ENCODE peak calls at places on chromosome 14, in ten cellular contexts. One of them, this sample, is unnamed. For H3K9me3, the result is how much of the 10 kb centered on the place peaks cover.

GRCh38 chr14:29061702-29062101 is 295.1 kb downstream of the FOXG1 start:
- DNase-seq in A549: no peak
- DNase-seq in GM12878: no peak
- DNase-seq in tibial artery: no peak
- DNase-seq in tibial nerve: no peak
- DNase-seq in H1: no peak
- DNase-seq in heart right ventricle: no peak
- DNase-seq in colonic mucosa: no peak
- DNase-seq in PC-3: no peak
- DNase-seq in transverse colon: no peak
- DNase-seq in this sample: no peak

GRCh38 chr14:78227466-78228077 is 57.4 kb downstream of the NRXN3 start:
- DNase-seq in GM12878: no peak
- DNase-seq in transverse colon: no peak
- DNase-seq in heart right ventricle: no peak
- DNase-seq in tibial nerve: no peak
- DNase-seq in H1: no peak
- DNase-seq in PC-3: no peak
- DNase-seq in A549: no peak
- DNase-seq in colonic mucosa: no peak
- DNase-seq in tibial artery: no peak
- DNase-seq in this sample: no peak

GRCh38 chr14:52018252-52018651 is 28.9 kb downstream of the RTRAF start:
- DNase-seq in tibial nerve: no peak
- DNase-seq in transverse colon: peak
- DNase-seq in A549: no peak
- DNase-seq in PC-3: no peak
- DNase-seq in heart right ventricle: no peak
- DNase-seq in tibial artery: no peak
- DNase-seq in GM12878: no peak
- DNase-seq in colonic mucosa: peak
- DNase-seq in H1: no peak
- DNase-seq in this sample: no peak

GRCh38 chr14:99595034-99595433 is 9.0 kb downstream of the CCDC85C start:
- DNase-seq in A549: no peak
- DNase-seq in tibial nerve: no peak
- DNase-seq in H1: no peak
- DNase-seq in colonic mucosa: no peak
- DNase-seq in GM12878: peak
- DNase-seq in tibial artery: no peak
- DNase-seq in heart right ventricle: no peak
- DNase-seq in PC-3: no peak
- DNase-seq in transverse colon: no peak
- DNase-seq in this sample: peak

GRCh38 chr14:87133073-87133815 is 859.7 kb downstream of the GALC start:
- DNase-seq in heart right ventricle: peak
- DNase-seq in colonic mucosa: peak
- DNase-seq in A549: no peak
- DNase-seq in transverse colon: no peak
- DNase-seq in GM12878: no peak
- DNase-seq in PC-3: peak
- DNase-seq in tibial artery: no peak
- DNase-seq in H1: no peak
- DNase-seq in tibial nerve: no peak
- DNase-seq in this sample: no peak

GRCh38 chr14:77043177-77043983 is 14.9 kb upstream of the IRF2BPL start:
- DNase-seq in H1: no peak
- DNase-seq in heart right ventricle: peak
- DNase-seq in tibial nerve: no peak
- DNase-seq in tibial artery: peak
- DNase-seq in GM12878: peak
- DNase-seq in A549: no peak
- DNase-seq in transverse colon: no peak
- DNase-seq in colonic mucosa: no peak
- DNase-seq in PC-3: peak
- DNase-seq in this sample: no peak

GRCh38 chr14:100049220-100049619 is 16.0 kb upstream of the EVL start:
- DNase-seq in H1: no peak
- DNase-seq in tibial nerve: no peak
- DNase-seq in heart right ventricle: no peak
- DNase-seq in A549: no peak
- DNase-seq in PC-3: no peak
- DNase-seq in GM12878: no peak
- DNase-seq in colonic mucosa: no peak
- DNase-seq in transverse colon: no peak
- DNase-seq in tibial artery: no peak
- DNase-seq in this sample: no peak

GRCh38 chr14:102565331-102565887 is 27.0 kb upstream of the RCOR1 start:
- DNase-seq in PC-3: no peak
- DNase-seq in tibial nerve: no peak
- DNase-seq in heart right ventricle: no peak
- DNase-seq in GM12878: peak
- DNase-seq in A549: no peak
- DNase-seq in tibial artery: no peak
- DNase-seq in transverse colon: no peak
- DNase-seq in H1: no peak
- DNase-seq in colonic mucosa: no peak
- DNase-seq in this sample: no peak

GRCh38 chr14:104098272-104099095 is 13.0 kb downstream of the ASPG start:
- DNase-seq in transverse colon: peak
- DNase-seq in tibial nerve: no peak
- DNase-seq in heart right ventricle: no peak
- DNase-seq in PC-3: no peak
- DNase-seq in A549: no peak
- DNase-seq in H1: no peak
- DNase-seq in colonic mucosa: no peak
- DNase-seq in tibial artery: no peak
- DNase-seq in GM12878: no peak
- DNase-seq in this sample: no peak

GRCh38 chr14:104100171-104101085 is 14.9 kb downstream of the ASPG start:
- DNase-seq in H1: no peak
- DNase-seq in tibial artery: no peak
- DNase-seq in A549: no peak
- DNase-seq in PC-3: no peak
- DNase-seq in transverse colon: peak
- DNase-seq in tibial nerve: no peak
- DNase-seq in colonic mucosa: no peak
- DNase-seq in heart right ventricle: no peak
- DNase-seq in GM12878: no peak
- DNase-seq in this sample: no peak

GRCh38 chr14:104096751-104097700 is 11.5 kb downstream of the ASPG start:
- DNase-seq in GM12878: no peak
- DNase-seq in H1: no peak
- DNase-seq in heart right ventricle: no peak
- DNase-seq in tibial artery: no peak
- DNase-seq in A549: no peak
- DNase-seq in colonic mucosa: no peak
- DNase-seq in tibial nerve: no peak
- DNase-seq in transverse colon: peak
- DNase-seq in PC-3: peak
- DNase-seq in this sample: no peak

GRCh38 chr14:104101086-104101621 is 15.7 kb downstream of the ASPG start:
- DNase-seq in colonic mucosa: peak
- DNase-seq in heart right ventricle: no peak
- DNase-seq in A549: no peak
- DNase-seq in tibial artery: no peak
- DNase-seq in tibial nerve: no peak
- DNase-seq in PC-3: no peak
- DNase-seq in transverse colon: peak
- DNase-seq in GM12878: no peak
- DNase-seq in H1: no peak
- DNase-seq in this sample: no peak

GRCh38 chr14:104099096-104100041 is 13.9 kb downstream of the ASPG start:
- DNase-seq in transverse colon: no peak
- DNase-seq in H1: no peak
- DNase-seq in tibial nerve: no peak
- DNase-seq in colonic mucosa: no peak
- DNase-seq in PC-3: no peak
- DNase-seq in tibial artery: no peak
- DNase-seq in A549: no peak
- DNase-seq in heart right ventricle: no peak
- DNase-seq in GM12878: no peak
- DNase-seq in this sample: no peak
- H3K27ac ChIP-seq in transverse colon: no peak
- H3K27ac ChIP-seq in H1: no peak
- H3K27ac ChIP-seq in tibial nerve: no peak
- H3K27ac ChIP-seq in colonic mucosa: no peak
- H3K27ac ChIP-seq in PC-3: no peak
- H3K27ac ChIP-seq in tibial artery: no peak
- H3K27ac ChIP-seq in A549: no peak
- H3K27ac ChIP-seq in heart right ventricle: no peak
- H3K27ac ChIP-seq in GM12878: no peak
- H3K27ac ChIP-seq in this sample: no peak

GRCh38 chr14:97395068-97395467 is 597.9 kb downstream of the VRK1 start:
- DNase-seq in transverse colon: no peak
- DNase-seq in heart right ventricle: no peak
- DNase-seq in tibial artery: no peak
- DNase-seq in colonic mucosa: no peak
- DNase-seq in H1: no peak
- DNase-seq in tibial nerve: no peak
- DNase-seq in GM12878: no peak
- DNase-seq in PC-3: no peak
- DNase-seq in A549: no peak
- DNase-seq in this sample: no peak

GRCh38 chr14:97390031-97390729 is 593.0 kb downstream of the VRK1 start:
- DNase-seq in H1: no peak
- DNase-seq in tibial artery: peak
- DNase-seq in A549: no peak
- DNase-seq in transverse colon: no peak
- DNase-seq in heart right ventricle: no peak
- DNase-seq in PC-3: no peak
- DNase-seq in GM12878: no peak
- DNase-seq in tibial nerve: no peak
- DNase-seq in colonic mucosa: no peak
- DNase-seq in this sample: no peak

GRCh38 chr14:97387252-97387882 is 590.2 kb downstream of the VRK1 start:
- DNase-seq in A549: no peak
- DNase-seq in heart right ventricle: no peak
- DNase-seq in H1: no peak
- DNase-seq in tibial artery: no peak
- DNase-seq in tibial nerve: no peak
- DNase-seq in GM12878: no peak
- DNase-seq in transverse colon: no peak
- DNase-seq in PC-3: no peak
- DNase-seq in colonic mucosa: no peak
- DNase-seq in this sample: no peak

GRCh38 chr14:97388408-97388807 is 591.2 kb downstream of the VRK1 start:
- DNase-seq in tibial artery: no peak
- DNase-seq in tibial nerve: no peak
- DNase-seq in A549: no peak
- DNase-seq in heart right ventricle: no peak
- DNase-seq in colonic mucosa: no peak
- DNase-seq in transverse colon: no peak
- DNase-seq in GM12878: no peak
- DNase-seq in H1: no peak
- DNase-seq in PC-3: no peak
- DNase-seq in this sample: no peak

GRCh38 chr14:97393244-97393643 is 596.1 kb downstream of the VRK1 start:
- DNase-seq in tibial artery: no peak
- DNase-seq in A549: no peak
- DNase-seq in PC-3: no peak
- DNase-seq in transverse colon: no peak
- DNase-seq in heart right ventricle: no peak
- DNase-seq in H1: no peak
- DNase-seq in colonic mucosa: no peak
- DNase-seq in tibial nerve: no peak
- DNase-seq in GM12878: no peak
- DNase-seq in this sample: no peak
- H3K9me3 ChIP-seq in tibial artery: under half
- H3K9me3 ChIP-seq in A549: under half
- H3K9me3 ChIP-seq in PC-3: under half
- H3K9me3 ChIP-seq in transverse colon: under half
- H3K9me3 ChIP-seq in heart right ventricle: under half
- H3K9me3 ChIP-seq in H1: under half
- H3K9me3 ChIP-seq in colonic mucosa: under half
- H3K9me3 ChIP-seq in tibial nerve: under half
- H3K9me3 ChIP-seq in GM12878: under half
- H3K9me3 ChIP-seq in this sample: under half

GRCh38 chr14:73243748-73244147 is 6.4 kb downstream of the PAPLN start:
- DNase-seq in PC-3: no peak
- DNase-seq in A549: no peak
- DNase-seq in colonic mucosa: no peak
- DNase-seq in transverse colon: no peak
- DNase-seq in tibial artery: no peak
- DNase-seq in GM12878: no peak
- DNase-seq in heart right ventricle: no peak
- DNase-seq in H1: no peak
- DNase-seq in tibial nerve: no peak
- DNase-seq in this sample: no peak

GRCh38 chr14:73244541-73244940 is 7.2 kb downstream of the PAPLN start:
- DNase-seq in tibial nerve: no peak
- DNase-seq in A549: no peak
- DNase-seq in transverse colon: no peak
- DNase-seq in GM12878: no peak
- DNase-seq in PC-3: no peak
- DNase-seq in tibial artery: no peak
- DNase-seq in colonic mucosa: no peak
- DNase-seq in H1: no peak
- DNase-seq in heart right ventricle: no peak
- DNase-seq in this sample: no peak

GRCh38 chr14:73246387-73247150 is 9.3 kb downstream of the PAPLN start:
- DNase-seq in tibial artery: no peak
- DNase-seq in A549: no peak
- DNase-seq in heart right ventricle: no peak
- DNase-seq in tibial nerve: no peak
- DNase-seq in transverse colon: no peak
- DNase-seq in GM12878: no peak
- DNase-seq in PC-3: no peak
- DNase-seq in H1: no peak
- DNase-seq in colonic mucosa: no peak
- DNase-seq in this sample: no peak

GRCh38 chr14:73243341-73243740 is 6.0 kb downstream of the PAPLN start:
- DNase-seq in PC-3: no peak
- DNase-seq in H1: no peak
- DNase-seq in A549: no peak
- DNase-seq in colonic mucosa: no peak
- DNase-seq in heart right ventricle: no peak
- DNase-seq in GM12878: no peak
- DNase-seq in transverse colon: no peak
- DNase-seq in tibial nerve: no peak
- DNase-seq in tibial artery: no peak
- DNase-seq in this sample: no peak

DNA sequence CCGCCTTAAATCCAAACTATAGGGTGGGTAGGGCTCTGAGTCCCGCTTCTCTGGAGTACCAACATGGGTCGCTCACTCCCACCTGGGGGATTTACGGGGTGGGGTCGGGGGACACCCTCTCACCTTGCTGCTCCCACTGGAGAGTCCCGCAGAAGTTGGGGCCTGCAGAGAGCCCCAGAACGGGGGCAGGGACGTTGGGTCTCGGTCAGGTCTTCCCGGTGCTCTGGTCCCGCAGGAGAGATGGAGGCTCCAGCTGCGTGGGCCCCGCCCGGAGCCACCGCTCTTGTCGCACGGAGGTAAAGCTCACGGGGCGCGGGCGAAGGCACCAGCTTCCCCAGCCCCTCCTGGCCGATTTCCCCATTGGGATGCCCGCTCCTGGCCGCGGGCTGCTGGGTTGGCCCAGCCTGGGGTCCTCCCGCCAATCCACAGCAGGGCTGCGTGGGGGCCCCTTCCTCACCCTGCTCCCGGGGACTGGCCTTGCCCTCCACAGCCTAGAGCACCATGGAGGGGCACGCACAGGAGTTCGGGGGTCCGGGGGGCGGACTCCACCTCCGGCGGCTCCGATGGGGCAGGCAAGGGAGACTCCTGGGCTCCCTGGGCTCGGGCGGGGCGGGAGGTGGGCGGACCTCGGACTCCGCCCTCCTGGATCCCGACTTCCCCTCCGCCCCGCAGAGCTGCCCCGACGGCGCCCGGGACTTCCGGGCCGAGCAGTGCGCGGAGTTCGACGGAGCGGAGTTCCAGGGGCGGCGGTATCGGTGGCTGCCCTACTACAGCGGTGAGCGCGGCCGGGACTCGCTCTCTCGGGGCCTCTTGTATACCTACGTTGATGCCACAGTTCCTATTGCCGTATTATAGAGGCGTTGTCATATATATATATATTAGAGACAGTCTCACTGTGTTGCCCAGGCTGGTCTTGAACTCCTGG is 8.4 kb downstream of the PAPLN start:
- DNase-seq in colonic mucosa: peak
- DNase-seq in tibial artery: peak
- DNase-seq in H1: no peak
- DNase-seq in A549: no peak
- DNase-seq in PC-3: no peak
- DNase-seq in tibial nerve: no peak
- DNase-seq in heart right ventricle: peak
- DNase-seq in GM12878: no peak
- DNase-seq in transverse colon: peak
- DNase-seq in this sample: no peak
- H3K27ac ChIP-seq in colonic mucosa: no peak
- H3K27ac ChIP-seq in tibial artery: no peak
- H3K27ac ChIP-seq in H1: no peak
- H3K27ac ChIP-seq in A549: no peak
- H3K27ac ChIP-seq in PC-3: no peak
- H3K27ac ChIP-seq in tibial nerve: peak
- H3K27ac ChIP-seq in heart right ventricle: no peak
- H3K27ac ChIP-seq in GM12878: peak
- H3K27ac ChIP-seq in transverse colon: no peak
- H3K27ac ChIP-seq in this sample: no peak

GRCh38 chr14:79415726-79416125 is 795.6 kb downstream of the DIO2 start:
- DNase-seq in transverse colon: no peak
- DNase-seq in GM12878: no peak
- DNase-seq in H1: no peak
- DNase-seq in A549: no peak
- DNase-seq in tibial artery: no peak
- DNase-seq in heart right ventricle: no peak
- DNase-seq in PC-3: no peak
- DNase-seq in tibial nerve: no peak
- DNase-seq in colonic mucosa: no peak
- DNase-seq in this sample: no peak

GRCh38 chr14:79417961-79418360 is 793.3 kb downstream of the DIO2 start:
- DNase-seq in PC-3: no peak
- DNase-seq in tibial nerve: no peak
- DNase-seq in heart right ventricle: no peak
- DNase-seq in H1: no peak
- DNase-seq in colonic mucosa: no peak
- DNase-seq in A549: no peak
- DNase-seq in transverse colon: no peak
- DNase-seq in GM12878: no peak
- DNase-seq in tibial artery: no peak
- DNase-seq in this sample: no peak

GRCh38 chr14:79420725-79421124 is 790.6 kb downstream of the DIO2 start:
- DNase-seq in transverse colon: no peak
- DNase-seq in colonic mucosa: no peak
- DNase-seq in tibial nerve: no peak
- DNase-seq in tibial artery: no peak
- DNase-seq in A549: no peak
- DNase-seq in heart right ventricle: no peak
- DNase-seq in GM12878: no peak
- DNase-seq in H1: no peak
- DNase-seq in PC-3: no peak
- DNase-seq in this sample: no peak

GRCh38 chr14:79418649-79419415 is 792.5 kb downstream of the DIO2 start:
- DNase-seq in GM12878: no peak
- DNase-seq in H1: no peak
- DNase-seq in PC-3: no peak
- DNase-seq in A549: no peak
- DNase-seq in colonic mucosa: no peak
- DNase-seq in tibial nerve: no peak
- DNase-seq in transverse colon: no peak
- DNase-seq in tibial artery: no peak
- DNase-seq in heart right ventricle: no peak
- DNase-seq in this sample: no peak

GRCh38 chr14:79419571-79420327 is 791.6 kb downstream of the DIO2 start:
- DNase-seq in transverse colon: no peak
- DNase-seq in PC-3: no peak
- DNase-seq in GM12878: no peak
- DNase-seq in tibial artery: no peak
- DNase-seq in H1: no peak
- DNase-seq in heart right ventricle: no peak
- DNase-seq in colonic mucosa: no peak
- DNase-seq in tibial nerve: no peak
- DNase-seq in A549: no peak
- DNase-seq in this sample: no peak
- H3K9me3 ChIP-seq in transverse colon: under half
- H3K9me3 ChIP-seq in PC-3: under half
- H3K9me3 ChIP-seq in GM12878: under half
- H3K9me3 ChIP-seq in tibial artery: under half
- H3K9me3 ChIP-seq in H1: under half
- H3K9me3 ChIP-seq in heart right ventricle: under half
- H3K9me3 ChIP-seq in colonic mucosa: under half
- H3K9me3 ChIP-seq in tibial nerve: under half
- H3K9me3 ChIP-seq in A549: under half
- H3K9me3 ChIP-seq in this sample: under half

This sample was measured in CD4-positive, CD25-positive, alpha-beta regulatory T cell.